ENCODE peak calls at places on chromosomes 5 and 9, in eight cellular contexts. H is AG04450, C is epithelial cell of esophagus, W is PC-3, E is mammary epithelial cell, P is kidney, K is AG10803, A is choroid plexus epithelial cell. I is an unnamed sample.
A peak's percentile ranks its signal among the peaks of the same experiment; 100 is the strongest.

GRCh38 chr9:129208191-129209091 is 30.4 kb upstream of the IER5L start:
- DNase-seq in C (peak; percentile 51), W (no peak), A (no peak), K (no peak), E (peak; percentile 40), H (no peak), P (no peak), I (no peak)

GRCh38 chr9:7799934-7800285 is 332 bp upstream of the DMAC1 start:
- DNase-seq in H (no peak), C (no peak), A (no peak), P (no peak), W (no peak), K (no peak), E (no peak), I (no peak)

GRCh38 chr5:58133631-58134296 is 326.1 kb downstream of the PLK2 start:
- DNase-seq in K (peak; percentile 96), C (peak; percentile 77), W (peak; percentile 66), H (peak; percentile 36), P (no peak), A (peak; percentile 72), E (peak; percentile 49), I (peak; percentile 50)

GRCh38 chr9:16671591-16672137 is 198.8 kb downstream of the BNC2 start:
- DNase-seq in P (no peak), W (peak; percentile 90), C (peak; percentile 84), E (peak; percentile 91), K (peak; percentile 85), H (peak; percentile 42), A (peak; percentile 85), I (peak; percentile 83)

GRCh38 chr9:112050544-112051475 is 124.3 kb downstream of the SUSD1 start:
- DNase-seq in A (peak; percentile 85), P (no peak), W (peak; percentile 61), E (peak; percentile 77), K (peak; percentile 99), H (peak; percentile 92), C (peak; percentile 80), I (peak; percentile 99)

GRCh38 chr5:12003680-12004079 is 99.4 kb upstream of the CTNND2 start:
- DNase-seq in K (no peak), W (no peak), E (no peak), C (no peak), A (no peak), H (no peak), P (no peak), I (no peak)

GRCh38 chr9:16265671-16266070 is 604.8 kb downstream of the BNC2 start:
- DNase-seq in K (no peak), H (no peak), P (no peak), E (peak; percentile 23), A (peak; percentile 34), C (peak; percentile 7), W (no peak), I (no peak)

GRCh38 chr5:9401786-9402472 is 143.9 kb downstream of the SEMA5A start:
- DNase-seq in E (peak; percentile 45), W (no peak), H (no peak), A (peak; percentile 41), C (peak; percentile 75), P (no peak), K (peak; percentile 82), I (no peak)

GRCh38 chr9:5569357-5569756 is 59.0 kb downstream of the PDCD1LG2 start:
- DNase-seq in W (no peak), H (no peak), K (no peak), C (peak; percentile 66), P (no peak), E (peak; percentile 16), A (no peak), I (no peak)

GRCh38 chr5:32100230-32100629 is 73.9 kb downstream of the GOLPH3 start:
- DNase-seq in A (no peak), C (no peak), E (no peak), P (no peak), H (no peak), W (no peak), K (peak; percentile 48), I (no peak)

GRCh38 chr5:76690027-76690679 is 25.8 kb upstream of the F2R start:
- DNase-seq in K (no peak), E (no peak), P (no peak), C (no peak), W (no peak), A (peak; percentile 33), H (no peak), I (no peak)

GRCh38 chr9:75053869-75054268 is 25.8 kb upstream of the CARNMT1 start:
- DNase-seq in W (no peak), K (no peak), E (no peak), C (no peak), P (no peak), A (no peak), H (no peak), I (no peak)

GRCh38 chr5:127564002-127564769 is 46.7 kb downstream of the PRRC1 start:
- DNase-seq in P (no peak), W (peak; percentile 77), A (peak; percentile 82), E (peak; percentile 44), H (peak; percentile 18), K (peak; percentile 60), C (peak; percentile 75), I (peak; percentile 30)

GRCh38 chr9:132404228-132404881 is 2.3 kb downstream of the TTF1 start:
- DNase-seq in W (no peak), K (peak; percentile 12), P (no peak), A (no peak), H (no peak), E (no peak), C (no peak), I (peak; percentile 29)

GRCh38 chr9:128026255-128027165 is 40.6 kb downstream of the NAIF1 start:
- DNase-seq in P (no peak), K (no peak), A (peak; percentile 56), W (no peak), C (no peak), H (no peak), E (peak; percentile 21), I (no peak)

GRCh38 chr9:104872959-104873850 is 54.8 kb downstream of the ABCA1 start:
- DNase-seq in H (peak; percentile 68), E (peak; percentile 97), C (peak; percentile 91), A (peak; percentile 95), K (peak; percentile 95), W (peak; percentile 88), P (no peak), I (peak; percentile 98)

GRCh38 chr9:33921967-33922895 is 105.3 kb downstream of the UBE2R2 start:
- DNase-seq in E (no peak), A (peak; percentile 51), H (no peak), W (peak; percentile 23), K (no peak), P (no peak), C (peak; percentile 37), I (no peak)

GRCh38 chr5:35819656-35820055 is 37.0 kb upstream of the IL7R start:
- DNase-seq in C (no peak), K (no peak), P (no peak), A (no peak), H (no peak), E (no peak), W (no peak), I (no peak)

GRCh38 chr9:22990349-22990748 is 543.7 kb downstream of the DMRTA1 start:
- DNase-seq in K (no peak), W (no peak), H (no peak), A (no peak), C (no peak), E (no peak), P (no peak), I (no peak)

GRCh38 chr5:77853353-77853907 is 77.3 kb upstream of the TBCA start:
- DNase-seq in P (no peak), A (no peak), C (no peak), W (no peak), K (no peak), H (no peak), E (no peak), I (no peak)

GRCh38 chr9:97366889-97367288 is 45.0 kb upstream of the TDRD7 start:
- DNase-seq in W (no peak), K (no peak), A (no peak), C (no peak), P (no peak), H (no peak), E (no peak), I (no peak)

GRCh38 chr5:74641778-74642542 is 1.4 kb upstream of the ENC1 start:
- DNase-seq in H (peak; percentile 62), C (peak; percentile 87), K (peak; percentile 86), P (no peak), A (peak; percentile 93), W (peak; percentile 80), E (peak; percentile 76), I (peak; percentile 75)

GRCh38 chr5:174520420-174521396 is 203.7 kb upstream of the MSX2 start:
- DNase-seq in P (no peak), A (peak; percentile 19), W (no peak), K (no peak), H (no peak), E (no peak), C (peak; percentile 60), I (peak; percentile 42)

GRCh38 chr9:117714282-117714681 is 10.1 kb downstream of the TLR4 start:
- DNase-seq in H (no peak), E (no peak), W (no peak), C (no peak), P (no peak), A (no peak), K (no peak), I (no peak)
- TF ChIP-seq CTCF in H (no peak), E (peak; percentile 23), W (no peak), C (no peak), P (no peak), A (peak; percentile 38), K (no peak), I (no peak)

GRCh38 chr5:134526483-134527155 is 1.1 kb downstream of the JADE2 start:
- DNase-seq in E (no peak), C (peak; percentile 32), H (no peak), A (peak; percentile 73), W (peak; percentile 72), K (no peak), P (peak; percentile 95), I (peak; percentile 14)
- TF ChIP-seq CTCF in E (peak; percentile 47), C (peak; percentile 30), H (peak; percentile 39), A (peak; percentile 23), W (no peak), K (peak; percentile 14), P (peak; percentile 32), I (no peak)

DNA sequence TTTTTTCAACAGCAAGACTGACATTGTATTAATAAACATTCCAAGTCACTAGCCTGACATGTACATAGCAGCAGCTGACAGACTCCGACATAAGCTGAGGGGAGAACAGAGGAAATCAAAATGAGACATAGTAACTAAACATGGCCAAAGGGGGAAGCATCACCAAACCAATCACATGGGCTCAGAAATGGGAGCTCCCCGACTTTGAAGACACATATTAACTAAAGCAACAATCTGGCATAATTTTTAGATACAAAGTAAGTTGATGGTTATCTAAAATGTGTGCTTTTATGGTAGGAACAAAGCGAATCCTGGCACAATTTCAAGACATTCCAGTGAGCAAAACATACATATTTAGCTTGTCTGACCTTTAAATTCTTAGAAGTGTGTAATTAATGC is 156.8 kb downstream of the MAPKAP1 start:
- DNase-seq in W (no peak), P (no peak), C (no peak), K (peak; percentile 44), H (no peak), E (no peak), A (peak; percentile 78), I (peak; percentile 76)
- TF ChIP-seq CTCF in W (no peak), P (no peak), C (no peak), K (no peak), H (peak; percentile 8), E (no peak), A (no peak), I (no peak)

DNA sequence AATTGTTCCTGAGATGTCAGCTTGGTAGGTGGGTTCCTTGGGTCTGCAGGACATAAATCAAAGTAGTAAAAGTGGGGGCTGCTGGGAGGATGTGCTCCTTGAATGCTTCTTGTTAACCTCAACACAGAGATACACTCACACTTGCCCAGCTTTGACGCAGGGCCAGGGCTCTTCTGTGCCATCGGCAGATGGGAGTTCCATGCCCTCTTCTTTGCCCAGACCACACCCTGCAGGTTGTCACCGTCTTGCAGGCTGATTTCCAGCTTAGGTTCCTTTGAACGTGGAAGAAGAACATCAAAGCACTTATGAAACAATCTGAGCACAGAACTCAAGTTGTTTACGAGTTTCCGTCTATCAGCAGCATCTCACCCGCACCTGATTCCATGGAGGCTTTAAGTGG is 11.0 kb downstream of the DBH start:
- DNase-seq in C (no peak), H (no peak), A (no peak), E (no peak), P (peak; percentile 10), W (no peak), K (no peak), I (no peak)
- TF ChIP-seq CTCF in C (no peak), H (no peak), A (no peak), E (no peak), P (no peak), W (no peak), K (no peak), I (no peak)